ENCODE peak calls at places on chromosome 7, in four cellular contexts. H, W, L and I are unnamed samples.

GRCh38 chr7:135499818-135500217 is 10.1 kb downstream of the CNOT4 start:
- DNase-seq in W (no peak), H (no peak), L (no peak), I (no peak)

GRCh38 chr7:45203947-45204445 is 46.4 kb downstream of the RAMP3 start:
- DNase-seq in H (peak), W (no peak), L (no peak), I (no peak)

GRCh38 chr7:114662002-114662677 is 247.5 kb downstream of the FOXP2 start:
- DNase-seq in L (no peak), H (no peak), W (no peak), I (no peak)

GRCh38 chr7:131106681-131107342 is 220.9 kb upstream of the MKLN1 start:
- DNase-seq in W (peak), L (peak), H (no peak), I (no peak)

GRCh38 chr7:68833442-68833841 is 764.8 kb upstream of the AUTS2 start:
- DNase-seq in H (no peak), L (no peak), W (no peak), I (no peak)

GRCh38 chr7:46356365-46356764 is 435.3 kb upstream of the IGFBP3 start:
- DNase-seq in L (no peak), W (no peak), H (no peak), I (no peak)

GRCh38 chr7:113367187-113367586 is 248.8 kb upstream of the SMIM30 start:
- DNase-seq in H (no peak), W (no peak), L (no peak), I (no peak)

GRCh38 chr7:42198974-42199668 is 37.9 kb downstream of the GLI3 start:
- DNase-seq in L (no peak), H (no peak), W (no peak), I (no peak)

GRCh38 chr7:144884913-144885312 is 49.1 kb upstream of the TPK1 start:
- DNase-seq in L (no peak), W (no peak), H (no peak), I (no peak)

GRCh38 chr7:24665564-24666294 is 91.5 kb downstream of the GSDME start:
- DNase-seq in L (peak), W (peak), H (peak), I (peak)

GRCh38 chr7:153524070-153524601 is 528.1 kb upstream of the DPP6 start:
- DNase-seq in W (no peak), H (no peak), L (no peak), I (no peak)

GRCh38 chr7:22317632-22318031 is 39.3 kb downstream of the RAPGEF5 start:
- DNase-seq in L (no peak), H (no peak), W (no peak), I (no peak)

GRCh38 chr7:131364767-131365344 is 37.2 kb downstream of the MKLN1 start:
- DNase-seq in W (no peak), L (no peak), H (no peak), I (no peak)

GRCh38 chr7:131943616-131944015 is 387.2 kb upstream of the PODXL start:
- DNase-seq in W (no peak), L (no peak), H (no peak), I (no peak)

GRCh38 chr7:154841731-154842331 is 161.1 kb downstream of the PAXIP1 start:
- DNase-seq in H (no peak), W (no peak), L (no peak), I (no peak)

GRCh38 chr7:64630496-64630895 is 35.4 kb upstream of the ZNF107 start:
- DNase-seq in H (no peak), L (peak), W (no peak), I (peak)

GRCh38 chr7:727104-727805 is at the start of gene PRKAR1B:
- DNase-seq in L (peak), H (no peak), W (peak), I (no peak)

GRCh38 chr7:66505531-66506451 is 122.9 kb upstream of the KCTD7 start:
- DNase-seq in W (no peak), L (peak), H (no peak), I (no peak)

GRCh38 chr7:85274452-85274851 is 87.6 kb upstream of the SEMA3D start:
- DNase-seq in H (no peak), L (no peak), W (no peak), I (no peak)

GRCh38 chr7:66105263-66105748 is 9.3 kb upstream of the CRCP start:
- DNase-seq in L (no peak), H (no peak), W (no peak), I (no peak)

GRCh38 chr7:82021713-82022112 is 251.9 kb upstream of the HGF start:
- DNase-seq in L (no peak), H (no peak), W (no peak), I (no peak)

GRCh38 chr7:157335991-157336382 is 817 bp upstream of the DNAJB6 start:
- DNase-seq in W (no peak), L (no peak), H (no peak), I (no peak)

GRCh38 chr7:151059362-151060112 is at the start of gene SLC4A2:
- DNase-seq in L (peak), H (no peak), W (peak), I (peak)

GRCh38 chr7:155787171-155787851 is 25.0 kb downstream of the SHH start:
- DNase-seq in L (no peak), W (no peak), H (no peak), I (no peak)

GRCh38 chr7:815284-816216 is 16.7 kb upstream of the SUN1 start:
- DNase-seq in H (no peak), L (peak), W (peak), I (no peak)

GRCh38 chr7:20236790-20237189 is 19.6 kb upstream of the MACC1 start:
- DNase-seq in W (no peak), L (no peak), H (no peak), I (no peak)

GRCh38 chr7:39582536-39582935 is 16.3 kb downstream of the YAE1 start:
- DNase-seq in L (no peak), W (no peak), H (no peak), I (no peak)

GRCh38 chr7:107236857-107237256 is 68.1 kb downstream of the HBP1 start:
- DNase-seq in W (no peak), H (no peak), L (no peak), I (no peak)

GRCh38 chr7:101236292-101236691 is 1.3 kb downstream of the CLDN15 start:
- DNase-seq in W (no peak), H (no peak), L (no peak), I (no peak)

GRCh38 chr7:101235522-101235921 is 2.1 kb downstream of the CLDN15 start:
- DNase-seq in H (no peak), W (no peak), L (no peak), I (no peak)

GRCh38 chr7:101239191-101239950 is 1.8 kb upstream of the CLDN15 start:
- DNase-seq in H (no peak), L (no peak), W (no peak), I (no peak)

GRCh38 chr7:101238226-101239182 is 902 bp upstream of the CLDN15 start:
- DNase-seq in L (no peak), W (no peak), H (no peak), I (no peak)

DNA sequence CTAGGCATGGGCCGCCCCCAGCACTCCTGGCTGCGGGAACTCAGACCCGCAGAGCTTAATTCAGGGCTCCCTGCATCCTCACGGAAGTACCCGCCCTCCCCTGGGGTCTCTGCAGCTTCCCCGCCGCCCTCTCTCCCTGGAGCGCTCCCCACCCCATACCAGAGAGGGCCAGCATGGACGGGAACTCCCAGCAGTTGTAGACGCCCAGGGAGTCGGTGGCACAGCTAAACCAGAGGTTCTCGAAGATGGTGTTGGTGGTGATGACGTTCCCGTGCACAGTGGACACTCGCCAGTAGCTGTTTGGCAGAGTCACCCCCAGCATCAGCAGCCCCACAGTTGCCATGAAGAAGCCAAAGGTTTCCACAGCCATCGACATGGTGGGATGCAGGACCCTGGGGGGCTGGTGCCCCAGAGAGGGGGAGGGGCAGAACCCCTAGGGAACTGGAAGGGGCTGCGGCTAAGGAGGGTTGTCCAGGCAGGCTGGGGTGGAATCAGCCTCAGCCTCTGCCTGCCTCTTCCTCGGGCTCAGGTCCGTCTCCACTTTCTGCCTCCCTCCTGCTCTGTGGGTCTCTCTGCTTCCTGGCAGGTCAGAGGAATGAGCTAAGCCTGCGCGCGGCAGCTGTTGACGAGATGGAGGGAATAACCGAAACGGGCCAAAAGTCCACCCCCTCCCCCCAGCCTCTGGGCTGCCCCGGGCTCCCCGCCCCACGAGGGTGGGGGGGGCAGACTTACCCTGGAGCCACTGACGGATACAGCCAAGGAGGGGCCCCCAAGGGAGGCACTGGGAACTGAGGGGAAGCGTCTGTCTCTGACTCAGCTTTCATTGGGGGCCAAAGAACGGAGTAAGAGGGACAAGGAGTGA is at the start of gene CLDN15:
- DNase-seq in L (no peak), H (no peak), W (no peak), I (peak)
- TF ChIP-seq ETV6 in L (no peak), H (no peak), W (no peak), I (no peak)

DNA sequence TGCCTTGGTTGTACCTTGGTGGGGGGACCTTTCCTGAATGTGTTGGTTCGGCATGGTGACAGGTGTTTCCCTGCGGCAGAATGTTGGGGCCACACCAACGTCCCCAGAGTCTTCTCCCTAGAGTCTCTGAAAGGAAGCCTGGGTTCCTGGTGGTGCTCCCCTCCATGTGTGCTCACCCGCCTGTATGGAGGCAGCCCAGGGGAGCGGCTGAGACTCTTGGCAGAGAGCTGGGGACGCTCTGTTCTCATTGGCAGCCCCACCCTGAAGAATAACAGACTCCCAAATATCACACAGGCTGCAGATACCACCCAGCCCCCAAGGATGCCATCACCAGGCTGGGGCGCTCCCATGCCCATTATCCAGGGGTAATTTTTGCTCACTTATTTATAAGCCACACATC is 34.8 kb downstream of the CHST12 start:
- DNase-seq in W (no peak), L (no peak), H (no peak), I (no peak)
- TF ChIP-seq ETV6 in W (no peak), L (no peak), H (no peak), I (no peak)

GRCh38 chr7:137084607-137085380 is 216.3 kb downstream of the CHRM2 start:
- DNase-seq in H (no peak), L (no peak), W (no peak), I (no peak)

GRCh38 chr7:137078781-137079180 is 210.3 kb downstream of the CHRM2 start:
- DNase-seq in L (no peak), H (no peak), W (no peak), I (no peak)

GRCh38 chr7:137081276-137081675 is 212.8 kb downstream of the CHRM2 start:
- DNase-seq in H (no peak), W (no peak), L (no peak), I (no peak)

GRCh38 chr7:137080516-137081203 is 212.2 kb downstream of the CHRM2 start:
- DNase-seq in H (no peak), W (no peak), L (no peak), I (no peak)

GRCh38 chr7:137081694-137082093 is 213.2 kb downstream of the CHRM2 start:
- DNase-seq in L (no peak), H (no peak), W (no peak), I (no peak)
- TF ChIP-seq ETV6 in L (no peak), H (no peak), W (no peak), I (no peak)

GRCh38 chr7:143384741-143385631 is 3.8 kb downstream of the ZYX start:
- DNase-seq in L (no peak), W (no peak), H (no peak), I (no peak)
- TF ChIP-seq ETV6 in L (no peak), W (no peak), H (no peak), I (no peak)

GRCh38 chr7:128116740-128117139 is 85.5 kb upstream of the LRRC4 start:
- DNase-seq in L (no peak), H (no peak), W (no peak), I (peak)

GRCh38 chr7:128114806-128115205 is 83.6 kb upstream of the LRRC4 start:
- DNase-seq in H (no peak), W (no peak), L (no peak), I (no peak)

GRCh38 chr7:128115821-128116723 is 84.8 kb upstream of the LRRC4 start:
- DNase-seq in W (peak), H (no peak), L (no peak), I (no peak)

GRCh38 chr7:128113839-128114238 is 82.6 kb upstream of the LRRC4 start:
- DNase-seq in L (no peak), H (no peak), W (no peak), I (no peak)

GRCh38 chr7:128115326-128115820 is 84.1 kb upstream of the LRRC4 start:
- DNase-seq in H (no peak), L (no peak), W (no peak), I (no peak)
- TF ChIP-seq ETV6 in H (no peak), L (no peak), W (no peak), I (no peak)

GRCh38 chr7:129781128-129781855 is 169.8 kb downstream of the NRF1 start:
- DNase-seq in W (no peak), H (no peak), L (no peak), I (no peak)
- TF ChIP-seq ETV6 in W (no peak), H (no peak), L (no peak), I (no peak)

GRCh38 chr7:34728156-34728555 is 70.1 kb downstream of the NPSR1 start:
- DNase-seq in L (no peak), H (no peak), W (no peak), I (no peak)

GRCh38 chr7:34723338-34723737 is 65.3 kb downstream of the NPSR1 start:
- DNase-seq in W (no peak), L (no peak), H (no peak), I (no peak)

GRCh38 chr7:34723866-34724490 is 66.0 kb downstream of the NPSR1 start:
- DNase-seq in L (no peak), H (no peak), W (no peak), I (no peak)

DNA sequence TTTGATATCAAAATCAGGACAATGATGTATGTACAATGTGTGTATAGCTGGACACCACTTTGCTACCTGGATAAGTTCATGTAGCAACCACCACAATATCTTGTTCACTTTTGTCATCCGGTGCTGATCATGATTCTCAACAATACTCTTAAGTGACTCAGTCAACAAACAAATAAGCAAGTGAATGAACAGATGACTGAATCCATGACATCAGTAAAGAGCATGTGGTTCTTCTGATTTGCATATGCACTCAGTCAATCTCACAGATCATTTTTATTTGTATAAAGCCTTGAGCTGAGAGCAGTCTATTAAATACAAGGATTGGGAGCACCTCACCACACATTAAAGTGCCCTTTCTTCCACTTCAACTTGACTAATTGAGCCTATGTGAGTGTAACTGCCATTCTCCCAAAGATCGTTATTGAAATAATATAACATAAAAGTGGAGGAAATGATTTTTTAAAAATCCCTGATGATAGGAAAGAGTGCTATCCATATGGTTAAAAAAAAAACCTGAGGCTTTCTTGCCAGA is 69.5 kb downstream of the NPSR1 start:
- DNase-seq in H (no peak), L (no peak), W (no peak), I (no peak)
- TF ChIP-seq ETV6 in H (no peak), L (no peak), W (no peak), I (no peak)

GRCh38 chr7:158849553-158850389 is 6.6 kb upstream of the DYNC2I1 start:
- DNase-seq in H (no peak), L (no peak), W (no peak), I (peak)
- TF ChIP-seq ETV6 in H (no peak), L (no peak), W (no peak), I (no peak)

GRCh38 chr7:41045556-41046123 is 657.2 kb downstream of the INHBA start:
- DNase-seq in H (no peak), W (no peak), L (no peak), I (peak)
- TF ChIP-seq ETV6 in H (no peak), W (no peak), L (no peak), I (no peak)